ENCODE peak calls at places on chromosomes 4 and X, in six cellular contexts. One of them, this sample, is unnamed.

GRCh38 chr4:90951037-90951436 is 823.8 kb downstream of the CCSER1 start:
- DNase-seq in cardiac fibroblast: peak
- DNase-seq in cardiac muscle cell: peak
- DNase-seq in Calu3: peak
- DNase-seq in OCI-LY7: no peak
- DNase-seq in lower leg skin: no peak
- DNase-seq in this sample: no peak

GRCh38 chr4:78155616-78156105 is 98.5 kb downstream of the FRAS1 start:
- DNase-seq in cardiac fibroblast: peak
- DNase-seq in cardiac muscle cell: peak
- DNase-seq in Calu3: no peak
- DNase-seq in OCI-LY7: no peak
- DNase-seq in lower leg skin: no peak
- DNase-seq in this sample: no peak

GRCh38 chr4:145482209-145483021 is 762 bp downstream of the SMAD1 start:
- DNase-seq in cardiac fibroblast: peak
- DNase-seq in cardiac muscle cell: peak
- DNase-seq in Calu3: peak
- DNase-seq in OCI-LY7: peak
- DNase-seq in lower leg skin: peak
- DNase-seq in this sample: no peak

GRCh38 chr4:55545681-55546632 is 752 bp downstream of the CLOCK start:
- DNase-seq in cardiac fibroblast: peak
- DNase-seq in cardiac muscle cell: peak
- DNase-seq in Calu3: peak
- DNase-seq in OCI-LY7: peak
- DNase-seq in lower leg skin: peak
- DNase-seq in this sample: no peak

GRCh38 chr4:177080388-177080787 is 229.3 kb upstream of the NEIL3 start:
- DNase-seq in cardiac fibroblast: no peak
- DNase-seq in cardiac muscle cell: no peak
- DNase-seq in Calu3: no peak
- DNase-seq in OCI-LY7: no peak
- DNase-seq in lower leg skin: no peak
- DNase-seq in this sample: no peak

GRCh38 chr4:8176547-8177399 is 18.2 kb upstream of the ABLIM2 start:
- DNase-seq in cardiac fibroblast: peak
- DNase-seq in cardiac muscle cell: peak
- DNase-seq in Calu3: peak
- DNase-seq in OCI-LY7: peak
- DNase-seq in lower leg skin: no peak
- DNase-seq in this sample: no peak

GRCh38 chr4:40121515-40121914 is 64.9 kb downstream of the N4BP2 start:
- DNase-seq in cardiac fibroblast: peak
- DNase-seq in cardiac muscle cell: peak
- DNase-seq in Calu3: peak
- DNase-seq in OCI-LY7: no peak
- DNase-seq in lower leg skin: no peak
- DNase-seq in this sample: peak

GRCh38 chrX:121307441-121307840 is 260.0 kb downstream of the GLUD2 start:
- DNase-seq in cardiac fibroblast: peak
- DNase-seq in cardiac muscle cell: peak
- DNase-seq in Calu3: no peak
- DNase-seq in OCI-LY7: no peak
- DNase-seq in lower leg skin: no peak
- DNase-seq in this sample: no peak

GRCh38 chr4:91653067-91653466 is 650.7 kb upstream of the GRID2 start:
- DNase-seq in cardiac fibroblast: no peak
- DNase-seq in cardiac muscle cell: no peak
- DNase-seq in Calu3: no peak
- DNase-seq in OCI-LY7: no peak
- DNase-seq in lower leg skin: no peak
- DNase-seq in this sample: no peak

GRCh38 chr4:99615210-99615834 is 40.7 kb downstream of the MTTP start:
- DNase-seq in cardiac fibroblast: no peak
- DNase-seq in cardiac muscle cell: no peak
- DNase-seq in Calu3: no peak
- DNase-seq in OCI-LY7: no peak
- DNase-seq in lower leg skin: no peak
- DNase-seq in this sample: no peak

GRCh38 chr4:56271121-56271520 is 116.2 kb downstream of the AASDH start:
- DNase-seq in cardiac fibroblast: no peak
- DNase-seq in cardiac muscle cell: no peak
- DNase-seq in Calu3: no peak
- DNase-seq in OCI-LY7: no peak
- DNase-seq in lower leg skin: no peak
- DNase-seq in this sample: no peak

GRCh38 chrX:71095971-71096701 is 485 bp downstream of the FOXO4 start:
- DNase-seq in cardiac fibroblast: no peak
- DNase-seq in cardiac muscle cell: no peak
- DNase-seq in Calu3: peak
- DNase-seq in OCI-LY7: no peak
- DNase-seq in lower leg skin: no peak
- DNase-seq in this sample: no peak

GRCh38 chrX:148928803-148929202 is 428.4 kb downstream of the AFF2 start:
- DNase-seq in cardiac fibroblast: peak
- DNase-seq in cardiac muscle cell: peak
- DNase-seq in Calu3: no peak
- DNase-seq in OCI-LY7: no peak
- DNase-seq in lower leg skin: no peak
- DNase-seq in this sample: no peak

GRCh38 chrX:71618303-71618721 is at the start of gene CXCR3:
- DNase-seq in cardiac fibroblast: no peak
- DNase-seq in cardiac muscle cell: peak
- DNase-seq in Calu3: no peak
- DNase-seq in OCI-LY7: peak
- DNase-seq in lower leg skin: no peak
- DNase-seq in this sample: no peak

GRCh38 chr4:184464759-184465454 is 9.4 kb downstream of the IRF2 start:
- DNase-seq in cardiac fibroblast: no peak
- DNase-seq in cardiac muscle cell: no peak
- DNase-seq in Calu3: no peak
- DNase-seq in OCI-LY7: no peak
- DNase-seq in lower leg skin: no peak
- DNase-seq in this sample: no peak

GRCh38 chrX:110267874-110268273 is 50.0 kb downstream of the AMMECR1 start:
- DNase-seq in cardiac fibroblast: no peak
- DNase-seq in cardiac muscle cell: no peak
- DNase-seq in Calu3: no peak
- DNase-seq in OCI-LY7: no peak
- DNase-seq in lower leg skin: no peak
- DNase-seq in this sample: no peak

GRCh38 chr4:71095141-71095939 is 101.9 kb downstream of the DCK start:
- DNase-seq in cardiac fibroblast: no peak
- DNase-seq in cardiac muscle cell: no peak
- DNase-seq in Calu3: no peak
- DNase-seq in OCI-LY7: no peak
- DNase-seq in lower leg skin: no peak
- DNase-seq in this sample: no peak

GRCh38 chr4:118879409-118879808 is 9.2 kb upstream of the SYNPO2 start:
- DNase-seq in cardiac fibroblast: no peak
- DNase-seq in cardiac muscle cell: no peak
- DNase-seq in Calu3: no peak
- DNase-seq in OCI-LY7: no peak
- DNase-seq in lower leg skin: no peak
- DNase-seq in this sample: no peak

GRCh38 chrX:11423362-11423818 is 130.2 kb downstream of the AMELX start:
- DNase-seq in cardiac fibroblast: peak
- DNase-seq in cardiac muscle cell: peak
- DNase-seq in Calu3: peak
- DNase-seq in OCI-LY7: peak
- DNase-seq in lower leg skin: no peak
- DNase-seq in this sample: no peak

GRCh38 chr4:168693750-168694470 is 197.1 kb downstream of the PALLD start:
- DNase-seq in cardiac fibroblast: no peak
- DNase-seq in cardiac muscle cell: no peak
- DNase-seq in Calu3: no peak
- DNase-seq in OCI-LY7: no peak
- DNase-seq in lower leg skin: no peak
- DNase-seq in this sample: no peak

DNA sequence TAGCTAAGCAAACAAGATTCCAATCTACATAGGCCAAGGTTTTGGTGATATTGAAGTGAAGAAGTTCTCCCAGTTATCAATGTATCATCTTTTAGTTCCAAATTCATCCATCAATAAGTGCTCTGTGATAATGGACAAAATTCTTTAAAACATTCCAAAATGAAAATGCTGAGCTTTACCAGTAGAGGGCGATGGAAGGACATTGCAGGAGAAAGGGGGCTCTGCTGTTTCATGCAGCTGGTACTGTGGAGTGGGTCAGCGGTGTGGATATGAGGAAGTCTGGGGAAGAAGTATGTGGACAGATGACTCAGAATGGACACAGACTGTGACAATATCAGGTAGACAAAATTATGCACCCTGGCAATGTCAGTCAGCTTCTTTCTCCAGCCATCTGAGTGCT is 46.6 kb upstream of the HS6ST2 start:
- DNase-seq in cardiac fibroblast: peak
- DNase-seq in cardiac muscle cell: peak
- DNase-seq in Calu3: peak
- DNase-seq in OCI-LY7: peak
- DNase-seq in lower leg skin: no peak
- DNase-seq in this sample: no peak
- TF ChIP-seq CTCF in cardiac fibroblast: peak
- TF ChIP-seq CTCF in cardiac muscle cell: peak
- TF ChIP-seq CTCF in Calu3: peak
- TF ChIP-seq CTCF in OCI-LY7: peak
- TF ChIP-seq CTCF in lower leg skin: no peak
- TF ChIP-seq CTCF in this sample: peak

DNA sequence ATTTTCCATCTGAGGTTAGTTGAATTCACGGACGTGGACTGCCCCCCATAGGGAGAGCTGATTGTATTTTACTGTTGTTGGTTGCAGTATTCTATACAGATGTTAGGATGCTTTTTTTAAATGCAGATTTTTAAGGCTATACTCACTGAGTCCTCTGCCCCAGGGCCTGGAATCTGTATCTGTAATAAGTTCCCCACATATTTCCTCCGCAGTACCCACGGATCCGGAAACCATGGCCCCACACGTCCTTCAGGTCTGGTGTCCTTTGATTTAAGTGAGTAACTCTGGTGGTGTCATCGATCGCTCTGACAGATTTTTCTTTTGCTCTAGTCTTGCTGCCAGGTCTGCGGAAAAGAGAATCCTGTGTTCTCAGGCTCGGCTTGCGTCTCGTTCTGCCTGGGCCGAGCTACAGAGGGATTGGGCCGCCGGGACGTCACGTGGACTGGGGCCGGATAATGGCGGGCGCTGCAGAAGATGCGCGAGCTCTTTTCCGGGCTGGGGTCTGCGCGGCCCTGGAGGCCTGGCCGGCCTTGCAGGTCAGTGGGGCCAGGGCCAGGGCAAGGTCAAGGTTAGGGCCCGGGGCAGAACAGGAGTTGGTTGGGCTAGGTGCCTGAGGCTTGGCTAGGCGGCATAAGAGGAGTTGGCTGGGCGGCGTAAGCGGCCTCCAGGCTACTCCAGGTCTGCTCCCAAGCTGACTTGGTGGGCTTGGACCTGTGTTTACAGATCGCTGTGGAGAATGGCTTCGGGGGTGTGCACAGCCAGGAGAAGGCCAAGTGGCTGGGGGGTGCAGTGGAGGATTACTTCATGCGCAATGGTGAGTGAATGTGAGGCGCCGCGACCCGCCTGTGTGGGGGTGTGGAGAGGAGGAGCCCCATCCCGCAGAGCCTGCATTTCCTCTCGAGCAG is at the start of gene TSR2:
- DNase-seq in cardiac fibroblast: peak
- DNase-seq in cardiac muscle cell: peak
- DNase-seq in Calu3: peak
- DNase-seq in OCI-LY7: peak
- DNase-seq in lower leg skin: peak
- DNase-seq in this sample: peak
- TF ChIP-seq CTCF in cardiac fibroblast: no peak
- TF ChIP-seq CTCF in cardiac muscle cell: peak
- TF ChIP-seq CTCF in Calu3: no peak
- TF ChIP-seq CTCF in OCI-LY7: peak
- TF ChIP-seq CTCF in lower leg skin: no peak
- TF ChIP-seq CTCF in this sample: no peak

DNA sequence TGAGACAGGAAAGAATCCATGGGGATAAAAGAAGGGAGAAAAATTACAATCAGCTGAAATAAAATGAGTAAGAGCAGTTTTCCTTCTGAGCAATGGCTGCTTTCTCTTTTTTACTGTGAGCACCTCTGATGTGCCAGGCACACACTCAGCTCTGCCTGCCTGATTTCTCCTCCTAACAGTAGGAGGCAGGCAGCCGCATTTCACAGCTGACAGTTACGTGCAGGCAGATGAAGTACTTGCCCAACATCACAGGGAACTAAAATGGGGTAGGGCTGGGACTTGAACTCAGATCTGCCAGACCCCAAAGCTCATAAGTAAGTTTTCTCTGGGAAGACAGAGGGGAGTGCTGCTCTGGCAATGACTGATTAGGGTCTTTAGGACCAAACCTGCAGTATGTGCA is 54.6 kb downstream of the C4orf50 start:
- DNase-seq in cardiac fibroblast: no peak
- DNase-seq in cardiac muscle cell: no peak
- DNase-seq in Calu3: no peak
- DNase-seq in OCI-LY7: no peak
- DNase-seq in lower leg skin: no peak
- DNase-seq in this sample: no peak
- TF ChIP-seq CTCF in cardiac fibroblast: no peak
- TF ChIP-seq CTCF in cardiac muscle cell: no peak
- TF ChIP-seq CTCF in Calu3: no peak
- TF ChIP-seq CTCF in OCI-LY7: no peak
- TF ChIP-seq CTCF in lower leg skin: no peak
- TF ChIP-seq CTCF in this sample: no peak

GRCh38 chr4:52670739-52671138 is 11.6 kb upstream of the USP46 start:
- DNase-seq in cardiac fibroblast: no peak
- DNase-seq in cardiac muscle cell: no peak
- DNase-seq in Calu3: no peak
- DNase-seq in OCI-LY7: no peak
- DNase-seq in lower leg skin: no peak
- DNase-seq in this sample: no peak
- TF ChIP-seq CTCF in cardiac fibroblast: no peak
- TF ChIP-seq CTCF in cardiac muscle cell: no peak
- TF ChIP-seq CTCF in Calu3: no peak
- TF ChIP-seq CTCF in OCI-LY7: no peak
- TF ChIP-seq CTCF in lower leg skin: no peak
- TF ChIP-seq CTCF in this sample: peak

GRCh38 chrX:41922694-41923171 is 621 bp downstream of the CASK start:
- DNase-seq in cardiac fibroblast: peak
- DNase-seq in cardiac muscle cell: peak
- DNase-seq in Calu3: peak
- DNase-seq in OCI-LY7: peak
- DNase-seq in lower leg skin: no peak
- DNase-seq in this sample: no peak
- TF ChIP-seq CTCF in cardiac fibroblast: no peak
- TF ChIP-seq CTCF in cardiac muscle cell: peak
- TF ChIP-seq CTCF in Calu3: no peak
- TF ChIP-seq CTCF in OCI-LY7: peak
- TF ChIP-seq CTCF in lower leg skin: no peak
- TF ChIP-seq CTCF in this sample: no peak